ENCODE peak calls at places on chromosomes 4 and X, in eight cellular contexts. U, E, L, K, W, B, Z and H are unnamed samples.

GRCh38 chr4:119110121-119110520 is 25.5 kb upstream of the MYOZ2 start:
- DNase-seq in U (no peak), E (no peak), L (no peak), K (no peak), W (no peak), B (no peak), Z (no peak), H (no peak)

GRCh38 chr4:9979101-9979815 is 42.0 kb downstream of the SLC2A9 start:
- DNase-seq in U (no peak), E (no peak), L (no peak), K (no peak), W (no peak), B (peak), Z (no peak), H (no peak)

GRCh38 chr4:173046818-173047217 is 121.8 kb upstream of the GALNT7 start:
- DNase-seq in U (no peak), E (no peak), L (no peak), K (no peak), W (no peak), B (no peak), Z (no peak), H (no peak)

GRCh38 chr4:175542787-175543186 is 269.3 kb downstream of the GPM6A start:
- DNase-seq in U (no peak), E (no peak), L (no peak), K (no peak), W (no peak), B (no peak), Z (no peak), H (no peak)

GRCh38 chr4:105666693-105667092 is 41.8 kb downstream of the INTS12 start:
- DNase-seq in U (no peak), E (peak), L (no peak), K (no peak), W (no peak), B (no peak), Z (no peak), H (peak)

GRCh38 chr4:143256456-143256855 is 71.7 kb downstream of the USP38 start:
- DNase-seq in U (no peak), E (no peak), L (no peak), K (no peak), W (no peak), B (no peak), Z (no peak), H (no peak)

GRCh38 chrX:134520860-134521390 is 61.0 kb downstream of the HPRT1 start:
- DNase-seq in U (no peak), E (peak), L (no peak), K (no peak), W (no peak), B (peak), Z (no peak), H (peak)

GRCh38 chrX:1932231-1932630 is 317.4 kb downstream of the ASMT start:
- DNase-seq in U (no peak), E (no peak), L (no peak), K (no peak), W (no peak), B (no peak), Z (no peak), H (no peak)

GRCh38 chr4:3257125-3257690 is 8.2 kb downstream of the MSANTD1 start:
- DNase-seq in U (no peak), E (no peak), L (peak), K (peak), W (peak), B (no peak), Z (peak), H (no peak)

GRCh38 chr4:155473420-155474095 is 96.8 kb upstream of the MAP9 start:
- DNase-seq in U (no peak), E (no peak), L (no peak), K (no peak), W (no peak), B (no peak), Z (no peak), H (no peak)

GRCh38 chr4:149017022-149017734 is 575.0 kb upstream of the NR3C2 start:
- DNase-seq in U (no peak), E (no peak), L (no peak), K (no peak), W (no peak), B (no peak), Z (no peak), H (no peak)

GRCh38 chr4:109589119-109589518 is 29.1 kb downstream of the MCUB start:
- DNase-seq in U (no peak), E (no peak), L (no peak), K (no peak), W (no peak), B (no peak), Z (no peak), H (no peak)

GRCh38 chrX:120446503-120446902 is 22.6 kb downstream of the LAMP2 start:
- DNase-seq in U (no peak), E (no peak), L (no peak), K (no peak), W (no peak), B (no peak), Z (no peak), H (no peak)

GRCh38 chrX:73262991-73263390 is 48.3 kb upstream of the NAP1L2 start:
- DNase-seq in U (no peak), E (peak), L (no peak), K (no peak), W (no peak), B (no peak), Z (no peak), H (no peak)

GRCh38 chr4:22435652-22436051 is 80.2 kb downstream of the ADGRA3 start:
- DNase-seq in U (no peak), E (no peak), L (no peak), K (no peak), W (no peak), B (no peak), Z (no peak), H (no peak)

GRCh38 chrX:49627030-49627777 is 28.4 kb downstream of the GAGE1 start:
- DNase-seq in U (peak), E (no peak), L (no peak), K (no peak), W (peak), B (peak), Z (no peak), H (peak)

GRCh38 chrX:37802028-37802427 is 22.2 kb downstream of the CYBB start:
- DNase-seq in U (no peak), E (no peak), L (no peak), K (no peak), W (no peak), B (no peak), Z (no peak), H (no peak)

GRCh38 chrX:2193273-2193592 is 307.5 kb downstream of the DHRSX start:
- DNase-seq in U (no peak), E (no peak), L (no peak), K (no peak), W (no peak), B (no peak), Z (no peak), H (no peak)

GRCh38 chrX:41110801-41111625 is 25.8 kb downstream of the USP9X start:
- DNase-seq in U (no peak), E (no peak), L (no peak), K (no peak), W (no peak), B (no peak), Z (no peak), H (no peak)

GRCh38 chr4:100189820-100190642 is at the start of gene DDIT4L:
- DNase-seq in U (peak), E (no peak), L (peak), K (peak), W (peak), B (peak), Z (peak), H (peak)

GRCh38 chr4:10296730-10297129 is 160.5 kb downstream of the ZNF518B start:
- DNase-seq in U (no peak), E (no peak), L (no peak), K (no peak), W (no peak), B (no peak), Z (no peak), H (no peak)

GRCh38 chr4:7217453-7218310 is 25.3 kb downstream of the SORCS2 start:
- DNase-seq in U (no peak), E (no peak), L (peak), K (no peak), W (peak), B (no peak), Z (peak), H (no peak)

GRCh38 chr4:22348410-22348809 is 167.5 kb downstream of the ADGRA3 start:
- DNase-seq in U (no peak), E (no peak), L (no peak), K (no peak), W (no peak), B (no peak), Z (no peak), H (no peak)

GRCh38 chr4:166042510-166043055 is 169.5 kb downstream of the TLL1 start:
- DNase-seq in U (no peak), E (no peak), L (no peak), K (no peak), W (no peak), B (no peak), Z (no peak), H (no peak)

GRCh38 chr4:22430626-22431025 is 85.2 kb downstream of the ADGRA3 start:
- DNase-seq in U (no peak), E (no peak), L (no peak), K (no peak), W (no peak), B (no peak), Z (no peak), H (no peak)

GRCh38 chrX:38004046-38004445 is 2.3 kb upstream of the SYTL5 start:
- DNase-seq in U (no peak), E (no peak), L (no peak), K (no peak), W (no peak), B (no peak), Z (no peak), H (no peak)

GRCh38 chr4:55321707-55322264 is 24.3 kb upstream of the SRD5A3 start:
- DNase-seq in U (peak), E (peak), L (peak), K (no peak), W (no peak), B (peak), Z (no peak), H (peak)

GRCh38 chr4:104795264-104795934 is 300.7 kb upstream of the CXXC4 start:
- DNase-seq in U (no peak), E (peak), L (no peak), K (no peak), W (no peak), B (no peak), Z (no peak), H (peak)

GRCh38 chr4:144594471-144594986 is 51.4 kb upstream of the HHIP start:
- DNase-seq in U (no peak), E (no peak), L (no peak), K (no peak), W (no peak), B (no peak), Z (no peak), H (no peak)

GRCh38 chr4:144595681-144596080 is 50.3 kb upstream of the HHIP start:
- DNase-seq in U (no peak), E (no peak), L (no peak), K (no peak), W (no peak), B (no peak), Z (no peak), H (no peak)

GRCh38 chr4:144592264-144592663 is 53.7 kb upstream of the HHIP start:
- DNase-seq in U (no peak), E (no peak), L (no peak), K (no peak), W (no peak), B (no peak), Z (no peak), H (no peak)

GRCh38 chr4:144599621-144600020 is 46.3 kb upstream of the HHIP start:
- DNase-seq in U (no peak), E (no peak), L (no peak), K (no peak), W (no peak), B (no peak), Z (no peak), H (no peak)

DNA sequence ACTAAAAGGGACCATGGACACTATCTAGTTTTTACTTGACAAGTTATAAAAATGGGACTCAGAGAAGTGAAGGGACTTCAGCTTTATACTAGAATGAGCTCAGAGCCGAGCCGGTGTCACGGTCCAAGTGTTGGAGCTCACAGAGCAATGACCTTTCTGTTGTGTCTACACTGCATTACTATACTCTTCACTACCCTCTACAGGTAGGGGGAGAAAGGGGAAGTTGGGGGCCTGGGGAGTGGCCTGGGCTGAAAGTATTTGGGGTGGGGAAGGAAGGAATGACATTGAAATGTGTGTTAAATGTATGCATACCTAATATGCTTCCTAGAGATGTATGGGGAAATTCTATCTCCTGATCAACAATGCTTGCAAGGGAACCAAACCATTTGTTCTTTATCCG is 48.8 kb upstream of the HHIP start:
- DNase-seq in U (no peak), E (no peak), L (no peak), K (no peak), W (no peak), B (no peak), Z (no peak), H (no peak)
- TF ChIP-seq CTCF in U (no peak), E (no peak), L (no peak), K (no peak), W (no peak), B (peak), Z (no peak), H (no peak)

GRCh38 chr4:46886711-46887110 is 22.3 kb downstream of the COX7B2 start:
- DNase-seq in U (no peak), E (no peak), L (no peak), K (no peak), W (no peak), B (no peak), Z (no peak), H (peak)
- TF ChIP-seq CTCF in U (peak), E (peak), L (peak), K (no peak), W (no peak), B (peak), Z (no peak), H (no peak)

GRCh38 chrX:21847342-21847741 is 7.9 kb downstream of the MBTPS2 start:
- DNase-seq in U (no peak), E (no peak), L (no peak), K (no peak), W (no peak), B (no peak), Z (no peak), H (no peak)

GRCh38 chrX:21839334-21840198 is at the start of gene MBTPS2:
- DNase-seq in U (peak), E (peak), L (peak), K (peak), W (peak), B (peak), Z (peak), H (peak)

GRCh38 chrX:21840199-21840557 is 761 bp downstream of the MBTPS2 start:
- DNase-seq in U (no peak), E (no peak), L (no peak), K (no peak), W (no peak), B (no peak), Z (no peak), H (no peak)

GRCh38 chrX:21843179-21843578 is 3.8 kb downstream of the MBTPS2 start:
- DNase-seq in U (no peak), E (no peak), L (no peak), K (no peak), W (no peak), B (no peak), Z (no peak), H (no peak)

DNA sequence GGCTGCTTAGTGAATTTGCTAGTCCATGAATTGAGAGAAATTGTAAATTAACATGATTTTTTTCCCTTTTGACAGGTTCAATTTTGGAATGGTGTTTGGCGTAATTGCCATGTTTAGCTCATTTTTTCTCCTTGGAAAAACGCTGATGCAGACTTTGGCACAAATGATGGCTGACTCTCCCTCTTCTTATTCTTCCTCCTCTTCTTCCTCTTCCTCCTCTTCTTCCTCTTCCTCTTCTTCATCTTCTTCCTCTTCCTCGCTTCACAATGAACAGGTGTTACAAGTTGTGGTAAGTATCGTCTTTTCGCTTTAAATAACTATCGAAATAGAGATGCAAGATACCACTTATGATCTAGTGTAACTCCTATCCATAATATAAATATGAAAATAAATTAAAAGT is 5.7 kb downstream of the MBTPS2 start:
- DNase-seq in U (no peak), E (no peak), L (no peak), K (no peak), W (no peak), B (no peak), Z (no peak), H (no peak)
- TF ChIP-seq CTCF in U (no peak), E (no peak), L (no peak), K (no peak), W (no peak), B (no peak), Z (no peak), H (no peak)

GRCh38 chrX:64205735-64206491 is 405 bp upstream of the AMER1 start:
- DNase-seq in U (peak), E (peak), L (peak), K (peak), W (peak), B (peak), Z (peak), H (peak)
- TF ChIP-seq CTCF in U (peak), E (no peak), L (no peak), K (no peak), W (peak), B (peak), Z (peak), H (no peak)

GRCh38 chr4:185396724-185397402 is at the start of gene ANKRD37:
- DNase-seq in U (peak), E (no peak), L (peak), K (peak), W (peak), B (peak), Z (peak), H (no peak)
- TF ChIP-seq CTCF in U (no peak), E (no peak), L (no peak), K (no peak), W (no peak), B (peak), Z (no peak), H (no peak)

GRCh38 chr4:57211131-57211530 is 100.9 kb upstream of the IGFBP7 start:
- DNase-seq in U (no peak), E (no peak), L (no peak), K (no peak), W (no peak), B (no peak), Z (no peak), H (no peak)
- TF ChIP-seq CTCF in U (no peak), E (no peak), L (no peak), K (no peak), W (no peak), B (peak), Z (no peak), H (no peak)